ENCODE peak calls at places on chromosomes 13 and 19, in six cellular contexts. T, Y, R, C, B and I are unnamed samples.
A peak's percentile ranks its signal among the peaks of the same experiment; 100 is the strongest.

GRCh38 chr13:80224468-80224867 is 116.5 kb downstream of the SPRY2 start:
- DNase-seq in T (no peak), Y (no peak), R (no peak), C (peak; percentile 20), B (no peak), I (peak; percentile 54)

GRCh38 chr19:42122691-42123607 is 9.3 kb downstream of the POU2F2 start:
- DNase-seq in T (no peak), Y (no peak), R (peak; percentile 20), C (no peak), B (no peak), I (no peak)

GRCh38 chr13:111315347-111315995 is 5.0 kb upstream of the TEX29 start:
- DNase-seq in T (peak; percentile 8), Y (peak; percentile 60), R (no peak), C (no peak), B (no peak), I (peak; percentile 34)

GRCh38 chr13:20438801-20439200 is 86.9 kb downstream of the CRYL1 start:
- DNase-seq in T (no peak), Y (no peak), R (no peak), C (no peak), B (no peak), I (no peak)

GRCh38 chr13:111955412-111955769 is 111.6 kb upstream of the SOX1 start:
- DNase-seq in T (no peak), Y (no peak), R (no peak), C (no peak), B (no peak), I (no peak)

GRCh38 chr19:6693681-6694080 is 23.7 kb upstream of the TNFSF14 start:
- DNase-seq in T (no peak), Y (peak; percentile 45), R (no peak), C (no peak), B (no peak), I (no peak)

GRCh38 chr19:18951721-18952281 is 10.8 kb upstream of the HOMER3 start:
- DNase-seq in T (no peak), Y (no peak), R (no peak), C (no peak), B (no peak), I (peak; percentile 17)

GRCh38 chr13:66826398-66826797 is 403.7 kb downstream of the PCDH9 start:
- DNase-seq in T (no peak), Y (no peak), R (no peak), C (no peak), B (no peak), I (peak; percentile 47)

GRCh38 chr13:78121459-78122348 is 203.1 kb upstream of the EDNRB start:
- DNase-seq in T (peak; percentile 26), Y (no peak), R (no peak), C (peak; percentile 5), B (no peak), I (peak; percentile 64)

GRCh38 chr19:46678110-46678732 is 17.2 kb upstream of the DACT3 start:
- DNase-seq in T (no peak), Y (no peak), R (no peak), C (no peak), B (no peak), I (no peak)

GRCh38 chr13:98353750-98354149 is 176.7 kb upstream of the RNF113B start:
- DNase-seq in T (no peak), Y (no peak), R (no peak), C (no peak), B (no peak), I (no peak)